ENCODE peak calls at places on chromosomes 7 and 10, in eight cellular contexts. Q is kidney epithelial cell, M is M059J, C is stromal cell of bone marrow, S is mesendoderm, F is HCEC 1CT, Y is GM03348, W is HFFc6. H is an unnamed sample.

GRCh38 chr10:124740374-124741280 is 3.6 kb downstream of the FAM53B start:
- DNase-seq in Q (no peak), M (peak; percentile 75), C (no peak), S (peak; percentile 38), F (peak; percentile 62), Y (peak; percentile 65), W (peak; percentile 11), H (no peak)

GRCh38 chr10:104622598-104623209 is 18.4 kb upstream of the SORCS3 start:
- DNase-seq in Q (no peak), M (peak; percentile 46), C (no peak), S (peak; percentile 79), F (no peak), Y (no peak), W (no peak), H (peak; percentile 2)

GRCh38 chr7:113071465-113071864 is 15.2 kb downstream of the GPR85 start:
- DNase-seq in Q (no peak), M (peak; percentile 5), C (peak; percentile 13), S (no peak), F (peak; percentile 69), Y (peak; percentile 13), W (no peak), H (no peak)

GRCh38 chr7:88040694-88041093 is 106.6 kb downstream of the ADAM22 start:
- DNase-seq in Q (peak; percentile 19), M (peak; percentile 84), C (peak; percentile 8), S (peak; percentile 15), F (peak; percentile 17), Y (no peak), W (no peak), H (no peak)

GRCh38 chr10:132263866-132264265 is 43.9 kb downstream of the STK32C start:
- DNase-seq in Q (no peak), M (no peak), C (no peak), S (no peak), F (no peak), Y (no peak), W (no peak), H (no peak)

GRCh38 chr7:105675873-105676484 is 94.7 kb upstream of the EFCAB10 start:
- DNase-seq in Q (no peak), M (no peak), C (no peak), S (no peak), F (no peak), Y (no peak), W (no peak), H (no peak)

GRCh38 chr7:35492451-35493175 is 202.3 kb downstream of the HERPUD2 start:
- DNase-seq in Q (no peak), M (no peak), C (no peak), S (no peak), F (no peak), Y (no peak), W (no peak), H (no peak)

GRCh38 chr10:30783939-30784500 is 154.5 kb upstream of the LYZL2 start:
- DNase-seq in Q (no peak), M (peak; percentile 79), C (peak; percentile 79), S (peak; percentile 94), F (peak; percentile 90), Y (peak; percentile 94), W (peak; percentile 75), H (peak; percentile 43)

GRCh38 chr10:26909753-26910152 is 49.0 kb upstream of the ABI1 start:
- DNase-seq in Q (no peak), M (no peak), C (peak; percentile 13), S (no peak), F (no peak), Y (no peak), W (no peak), H (no peak)

GRCh38 chr10:5618829-5619228 is 47.6 kb downstream of the ASB13 start:
- DNase-seq in Q (no peak), M (no peak), C (no peak), S (no peak), F (no peak), Y (peak; percentile 65), W (no peak), H (no peak)

GRCh38 chr7:142319970-142320369 is 62.1 kb upstream of the PRSS58 start:
- DNase-seq in Q (no peak), M (no peak), C (no peak), S (peak; percentile 53), F (no peak), Y (no peak), W (no peak), H (no peak)

GRCh38 chr10:78359641-78360091 is 326.0 kb downstream of the RPS24 start:
- DNase-seq in Q (no peak), M (no peak), C (no peak), S (peak; percentile 85), F (no peak), Y (no peak), W (no peak), H (no peak)

GRCh38 chr7:101125989-101126650 is 784 bp upstream of the SERPINE1 start:
- DNase-seq in Q (peak; percentile 65), M (peak; percentile 97), C (no peak), S (no peak), F (peak; percentile 65), Y (peak; percentile 74), W (peak; percentile 77), H (no peak)

GRCh38 chr7:116534790-116535189 is 10.0 kb downstream of the CAV1 start:
- DNase-seq in Q (no peak), M (peak; percentile 65), C (peak; percentile 49), S (no peak), F (no peak), Y (peak; percentile 45), W (peak; percentile 42), H (no peak)

GRCh38 chr7:87858427-87859100 is 17.6 kb downstream of the SLC25A40 start:
- DNase-seq in Q (no peak), M (no peak), C (no peak), S (no peak), F (no peak), Y (no peak), W (no peak), H (no peak)

GRCh38 chr10:118809372-118809695 is 54.6 kb upstream of the CACUL1 start:
- DNase-seq in Q (no peak), M (no peak), C (no peak), S (no peak), F (no peak), Y (no peak), W (no peak), H (no peak)

GRCh38 chr7:106957766-106958165 is 86.7 kb upstream of the PRKAR2B start:
- DNase-seq in Q (no peak), M (peak; percentile 81), C (no peak), S (peak; percentile 82), F (no peak), Y (no peak), W (peak; percentile 48), H (no peak)

GRCh38 chr10:129467346-129468119 is 492 bp downstream of the MGMT start:
- DNase-seq in Q (no peak), M (no peak), C (peak; percentile 2), S (no peak), F (no peak), Y (peak; percentile 30), W (no peak), H (no peak)

GRCh38 chr7:15891151-15891842 is 204.8 kb upstream of the MEOX2 start:
- DNase-seq in Q (peak; percentile 49), M (peak; percentile 69), C (no peak), S (no peak), F (peak; percentile 35), Y (peak; percentile 56), W (peak; percentile 32), H (no peak)

GRCh38 chr7:84865560-84865959 is 321.3 kb downstream of the SEMA3D start:
- DNase-seq in Q (no peak), M (no peak), C (no peak), S (peak; percentile 3), F (no peak), Y (no peak), W (no peak), H (no peak)

GRCh38 chr7:141012044-141012685 is 2.6 kb downstream of the MRPS33 start:
- DNase-seq in Q (peak; percentile 26), M (peak; percentile 78), C (peak; percentile 41), S (peak; percentile 81), F (peak; percentile 61), Y (peak; percentile 68), W (peak; percentile 71), H (peak; percentile 37)

GRCh38 chr7:104548861-104549260 is 220.5 kb downstream of the LHFPL3 start:
- DNase-seq in Q (no peak), M (no peak), C (no peak), S (peak; percentile 33), F (peak; percentile 2), Y (no peak), W (no peak), H (peak; percentile 57)

GRCh38 chr7:135186261-135186540 is 15.7 kb upstream of the CYREN start:
- DNase-seq in Q (no peak), M (no peak), C (no peak), S (no peak), F (no peak), Y (no peak), W (no peak), H (no peak)